ENCODE peak calls at places on chromosomes 6 and 20, in five cellular contexts. X is psoas muscle, R is A673, C is hepatocyte, Z is pancreas. Q is an unnamed sample. For H3K4me1, the result is how much of the 10 kb centered on the place peaks cover.

GRCh38 chr20:53783768-53784167 is 190.1 kb upstream of the ZNF217 start:
- DNase-seq in X (no peak), R (no peak), C (no peak), Z (no peak), Q (no peak)

GRCh38 chr6:102026649-102027048 is 633.1 kb downstream of the GRIK2 start:
- DNase-seq in X (no peak), R (peak), C (no peak), Z (no peak), Q (no peak)

GRCh38 chr20:16580127-16580526 is 6.9 kb upstream of the KIF16B start:
- DNase-seq in X (no peak), R (no peak), C (peak), Z (no peak), Q (no peak)

GRCh38 chr6:95417856-95418255 is 159.5 kb upstream of the MANEA start:
- DNase-seq in X (no peak), R (peak), C (no peak), Z (no peak), Q (no peak)

GRCh38 chr20:8330785-8331699 is 199.0 kb downstream of the PLCB1 start:
- DNase-seq in X (no peak), R (no peak), C (no peak), Z (no peak), Q (no peak)

GRCh38 chr6:106823732-106824351 is 150.7 kb downstream of the CD24 start:
- DNase-seq in X (no peak), R (no peak), C (peak), Z (peak), Q (no peak)

GRCh38 chr6:29976588-29977424 is 34.5 kb downstream of the HLA-A start:
- DNase-seq in X (peak), R (peak), C (peak), Z (peak), Q (no peak)

GRCh38 chr6:155524249-155524651 is 68.6 kb upstream of the NOX3 start:
- DNase-seq in X (no peak), R (peak), C (no peak), Z (no peak), Q (no peak)

GRCh38 chr6:35710241-35710847 is 21.6 kb upstream of the FKBP5 start:
- DNase-seq in X (no peak), R (no peak), C (peak), Z (no peak), Q (no peak)

GRCh38 chr6:52590634-52590985 is 13.8 kb upstream of the TRAM2 start:
- DNase-seq in X (no peak), R (no peak), C (no peak), Z (no peak), Q (no peak)

GRCh38 chr6:20569000-20569610 is 34.8 kb downstream of the CDKAL1 start:
- DNase-seq in X (no peak), R (peak), C (no peak), Z (no peak), Q (no peak)

GRCh38 chr20:584375-585301 is 25.5 kb downstream of the TCF15 start:
- DNase-seq in X (no peak), R (no peak), C (no peak), Z (no peak), Q (no peak)

GRCh38 chr6:123777554-123777953 is 26.1 kb upstream of the NKAIN2 start:
- DNase-seq in X (no peak), R (peak), C (no peak), Z (no peak), Q (no peak)

GRCh38 chr6:31576897-31577341 is 1.6 kb downstream of the TNF start:
- DNase-seq in X (no peak), R (no peak), C (no peak), Z (no peak), Q (no peak)

GRCh38 chr20:21609981-21610380 is 95.5 kb upstream of the PAX1 start:
- DNase-seq in X (no peak), R (no peak), C (no peak), Z (no peak), Q (no peak)

GRCh38 chr20:21608777-21609176 is 94.9 kb upstream of the NKX2-2 start:
- DNase-seq in X (no peak), R (no peak), C (no peak), Z (no peak), Q (no peak)

GRCh38 chr20:21609221-21609620 is 95.4 kb upstream of the NKX2-2 start:
- DNase-seq in X (no peak), R (peak), C (no peak), Z (no peak), Q (no peak)

GRCh38 chr20:21613512-21613911 is 92.0 kb upstream of the PAX1 start:
- DNase-seq in X (no peak), R (peak), C (no peak), Z (peak), Q (no peak)

DNA sequence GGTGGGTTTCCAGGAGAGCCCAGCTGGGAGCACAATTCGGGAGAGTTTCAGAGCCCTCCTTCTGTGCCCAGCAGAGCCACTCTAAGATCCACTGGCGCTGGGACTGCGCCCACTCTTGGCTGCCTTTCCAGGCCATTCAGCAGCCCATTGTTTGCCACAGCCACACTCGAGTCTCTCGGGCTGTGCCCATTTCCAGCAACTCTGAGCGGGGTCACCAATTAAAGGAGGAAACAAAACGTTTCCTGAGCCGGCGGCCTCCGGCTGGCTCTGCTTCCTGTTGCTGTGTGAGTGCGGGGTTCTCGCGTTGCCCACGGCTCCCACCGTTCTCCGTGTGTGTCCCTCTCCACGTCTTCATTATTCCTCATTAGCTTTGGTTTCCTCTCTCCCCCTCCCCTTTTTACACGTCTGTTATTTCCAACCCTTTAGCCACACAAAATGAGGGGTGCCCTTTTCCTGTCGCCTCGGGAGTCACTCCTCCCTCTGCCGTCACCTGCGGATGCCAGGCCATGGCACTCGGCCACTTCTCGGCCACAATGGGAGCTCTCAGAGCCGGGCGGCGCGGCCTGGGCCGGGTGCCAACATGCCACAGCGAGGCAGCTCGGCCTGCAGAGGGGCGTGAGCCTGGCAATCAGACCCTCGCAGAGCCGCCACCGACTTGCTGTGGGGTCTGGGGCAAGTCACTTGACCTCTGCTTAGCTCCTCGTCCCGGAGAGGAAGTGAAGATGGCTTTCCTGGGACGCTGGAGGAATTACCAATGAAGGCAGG is 94.3 kb upstream of the NKX2-2 start:
- DNase-seq in X (peak), R (peak), C (no peak), Z (peak), Q (no peak)
- H3K4me3 ChIP-seq in X (no peak), R (no peak), C (no peak), Z (no peak), Q (no peak)

GRCh38 chr6:166553563-166554271 is 32.8 kb downstream of the RAMACL start:
- DNase-seq in X (peak), R (no peak), C (no peak), Z (no peak), Q (no peak)
- H3K4me1 ChIP-seq in X (under half), R (under half), C (under half), Z (under half), Q (under half)

DNA sequence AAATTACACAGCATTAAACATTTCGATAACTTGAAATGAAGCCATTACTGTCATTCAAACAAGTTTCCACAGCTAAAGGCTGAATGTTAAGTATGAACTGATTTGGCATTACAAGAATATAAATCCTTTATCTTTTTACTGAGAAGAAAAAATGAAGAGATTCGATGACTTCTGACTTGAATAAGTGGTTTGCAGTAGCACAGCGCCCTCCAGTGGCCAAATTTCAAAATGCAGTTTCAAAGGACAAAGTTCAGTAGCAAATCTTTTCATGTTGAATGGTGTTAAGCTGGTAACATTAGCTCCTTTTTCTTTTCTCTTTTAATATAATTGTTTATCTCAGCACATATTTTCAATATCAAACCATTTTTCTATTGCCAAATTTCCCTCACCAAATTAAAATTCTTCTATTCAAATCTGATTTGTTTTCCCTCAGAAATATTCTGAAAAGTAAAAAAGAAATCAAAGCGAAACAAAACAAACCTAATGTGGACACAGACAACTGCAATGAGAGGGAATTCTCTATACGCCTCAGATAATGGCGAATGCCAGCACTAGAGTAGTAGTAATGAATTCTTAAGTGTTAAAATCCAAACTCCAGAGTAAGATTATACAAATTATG is 145.7 kb downstream of the BTBD9 start:
- DNase-seq in X (peak), R (peak), C (peak), Z (peak), Q (no peak)
- TF ChIP-seq CTCF in X (peak), R (peak), C (peak), Z (peak), Q (peak)

GRCh38 chr20:59837623-59838394 is 95.6 kb downstream of the SYCP2 start:
- DNase-seq in X (no peak), R (no peak), C (no peak), Z (no peak), Q (no peak)
- H3K4me3 ChIP-seq in X (no peak), R (no peak), C (no peak), Z (no peak), Q (no peak)

DNA sequence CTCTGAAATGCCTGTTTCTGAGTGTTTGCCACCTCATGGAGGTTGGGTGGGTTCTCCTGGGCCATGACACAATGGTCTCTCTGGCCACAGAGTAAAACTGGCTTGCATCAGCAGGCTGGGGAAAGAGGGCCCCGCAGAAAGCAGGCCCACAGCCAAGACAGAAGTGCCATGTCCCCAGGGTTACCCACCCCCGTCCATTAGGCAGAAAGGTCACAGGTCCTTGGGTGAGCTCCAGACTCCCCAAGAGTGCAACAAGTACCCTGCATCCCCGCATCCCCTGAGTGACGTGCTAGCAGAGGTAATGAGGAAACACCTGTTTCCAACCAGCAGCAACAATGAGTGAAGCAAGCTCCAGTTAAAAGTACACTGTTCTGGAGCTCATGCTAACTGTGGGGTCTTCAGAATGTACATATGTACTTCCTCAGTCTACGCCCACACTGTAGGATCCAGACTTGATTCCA is 31.7 kb downstream of the RRBP1 start:
- DNase-seq in X (no peak), R (no peak), C (no peak), Z (no peak), Q (no peak)
- H3K4me1 ChIP-seq in X (half or more), R (under half), C (under half), Z (half or more), Q (under half)

GRCh38 chr6:17816921-17817611 is 110.3 kb upstream of the NUP153 start:
- DNase-seq in X (no peak), R (peak), C (peak), Z (no peak), Q (no peak)
- TF ChIP-seq CTCF in X (no peak), R (peak), C (peak), Z (no peak), Q (no peak)

Q was measured in esophagus squamous epithelium.